ENCODE peak calls at places on chromosome 18, in six cellular contexts. A, Y, H, G, D and O are unnamed samples.

GRCh38 chr18:9455718-9456511 is 19.4 kb upstream of the RALBP1 start:
- DNase-seq in Y (no peak), A (no peak), G (no peak), D (no peak), H (no peak), O (no peak)

GRCh38 chr18:75280427-75281280 is 70.1 kb downstream of the TSHZ1 start:
- DNase-seq in A (no peak), D (no peak), Y (no peak), G (no peak), H (no peak), O (peak; percentile 15)

GRCh38 chr18:58231930-58232329 is 187.9 kb downstream of the NEDD4L start:
- DNase-seq in G (no peak), D (no peak), H (no peak), A (peak; percentile 41), Y (no peak), O (no peak)

GRCh38 chr18:51039138-51040112 is 9.4 kb downstream of the SMAD4 start:
- DNase-seq in Y (no peak), H (no peak), A (no peak), G (peak; percentile 65), D (no peak), O (no peak)

GRCh38 chr18:55250729-55251128 is 291.5 kb upstream of the CCDC68 start:
- DNase-seq in H (no peak), G (no peak), A (no peak), Y (no peak), D (no peak), O (no peak)

GRCh38 chr18:66495844-66496243 is 108.0 kb downstream of the CDH19 start:
- DNase-seq in Y (no peak), G (peak; percentile 69), A (peak; percentile 90), D (peak; percentile 90), H (peak; percentile 6), O (peak; percentile 75)

GRCh38 chr18:25093131-25093530 is 258.8 kb downstream of the ZNF521 start:
- DNase-seq in G (no peak), A (no peak), Y (no peak), H (no peak), D (no peak), O (no peak)

GRCh38 chr18:10343778-10344177 is 110.7 kb upstream of the APCDD1 start:
- DNase-seq in G (no peak), A (no peak), D (no peak), Y (no peak), H (no peak), O (no peak)

GRCh38 chr18:59266019-59266369 is 7.3 kb downstream of the RAX start:
- DNase-seq in D (no peak), Y (no peak), A (no peak), G (no peak), H (no peak), O (no peak)

GRCh38 chr18:55096261-55097026 is 137.2 kb upstream of the CCDC68 start:
- DNase-seq in D (peak; percentile 73), A (peak; percentile 55), Y (no peak), G (peak; percentile 64), H (peak; percentile 28), O (peak; percentile 63)

GRCh38 chr18:67410671-67411070 is 105.8 kb downstream of the DSEL start:
- DNase-seq in Y (no peak), D (no peak), H (no peak), A (no peak), G (no peak), O (peak; percentile 66)

GRCh38 chr18:74065366-74065765 is 82.3 kb downstream of the FBXO15 start:
- DNase-seq in Y (no peak), G (no peak), H (no peak), D (no peak), A (no peak), O (no peak)

GRCh38 chr18:11994708-11995444 is 13.6 kb downstream of the IMPA2 start:
- DNase-seq in Y (no peak), D (peak; percentile 61), G (peak; percentile 79), A (peak; percentile 13), H (no peak), O (peak; percentile 31)

GRCh38 chr18:60277855-60278480 is 94.6 kb downstream of the MC4R start:
- DNase-seq in D (no peak), Y (no peak), A (no peak), G (no peak), H (no peak), O (peak; percentile 4)